ENCODE peak calls at places on chromosomes 5 and 9, in seven cellular contexts. U is ureter; H is sigmoid colon; N is effector CD4-positive, alpha-beta T cell; G is HuH-7; K is AG08396; D is T follicular helper cell. L is an unnamed sample.

GRCh38 chr5:162323471-162323870 is 255.9 kb downstream of the GABRG2 start:
- DNase-seq in H (no peak), D (no peak), N (no peak), K (no peak), G (no peak), U (no peak), L (no peak)

GRCh38 chr9:128192601-128193371 is 1.4 kb upstream of the CIZ1 start:
- DNase-seq in U (peak), H (peak), N (peak), D (peak), G (no peak), K (peak), L (no peak)

GRCh38 chr9:101737705-101738565 is 512 bp downstream of the GRIN3A start:
- DNase-seq in H (no peak), G (peak), K (peak), N (no peak), U (peak), D (no peak), L (peak)

GRCh38 chr5:483434-484184 is 40.6 kb downstream of the EXOC3 start:
- DNase-seq in U (no peak), G (no peak), D (no peak), N (no peak), K (no peak), H (no peak), L (no peak)

GRCh38 chr9:120970249-120970648 is 43.7 kb upstream of the TRAF1 start:
- DNase-seq in G (no peak), H (no peak), K (peak), D (no peak), U (no peak), N (no peak), L (no peak)

GRCh38 chr5:80406980-80407734 is 707 bp upstream of the ZFYVE16 start:
- DNase-seq in U (peak), K (no peak), G (peak), D (no peak), H (peak), N (no peak), L (no peak)

GRCh38 chr5:77743181-77743580 is 33.0 kb downstream of the TBCA start:
- DNase-seq in K (peak), N (no peak), D (no peak), U (no peak), G (no peak), H (no peak), L (no peak)

GRCh38 chr5:15702102-15702501 is 202.1 kb downstream of the FBXL7 start:
- DNase-seq in N (no peak), K (no peak), U (no peak), G (peak), D (no peak), H (no peak), L (no peak)

GRCh38 chr5:146137967-146138403 is 32.6 kb upstream of the PLAC8L1 start:
- DNase-seq in K (no peak), D (no peak), G (no peak), U (peak), H (no peak), N (no peak), L (no peak)

GRCh38 chr9:87878930-87879603 is 3.6 kb upstream of the SPATA31E1 start:
- DNase-seq in N (no peak), G (no peak), U (no peak), H (no peak), K (peak), D (no peak), L (no peak)

GRCh38 chr9:115687356-115687755 is 466.2 kb upstream of the PAPPA start:
- DNase-seq in N (no peak), U (no peak), D (no peak), K (no peak), H (no peak), G (no peak), L (no peak)

GRCh38 chr5:93219641-93220145 is 361.3 kb downstream of the NR2F1-AS1 start:
- DNase-seq in U (no peak), G (no peak), H (no peak), K (no peak), D (no peak), N (no peak), L (no peak)

GRCh38 chr5:158589939-158590338 is 509.8 kb downstream of the EBF1 start:
- DNase-seq in U (no peak), H (no peak), K (no peak), D (no peak), G (no peak), N (no peak), L (no peak)

GRCh38 chr5:142637871-142638270 is 48.0 kb downstream of the FGF1 start:
- DNase-seq in K (no peak), H (no peak), D (no peak), N (no peak), G (no peak), U (no peak), L (no peak)

GRCh38 chr5:12358371-12359090 is 454.3 kb upstream of the CTNND2 start:
- DNase-seq in U (no peak), K (no peak), N (no peak), G (no peak), D (no peak), H (no peak), L (no peak)

GRCh38 chr9:125754096-125754495 is 6.9 kb downstream of the PBX3 start:
- DNase-seq in N (no peak), D (no peak), H (no peak), U (no peak), G (no peak), K (no peak), L (no peak)

GRCh38 chr5:174097486-174098185 is 52.1 kb downstream of the NSG2 start:
- DNase-seq in H (no peak), N (no peak), U (no peak), K (no peak), G (no peak), D (no peak), L (no peak)

GRCh38 chr5:93513298-93513697 is 67.7 kb downstream of the NR2F1-AS1 start:
- DNase-seq in N (no peak), U (no peak), H (no peak), G (no peak), K (no peak), D (no peak), L (no peak)

GRCh38 chr5:103060414-103060954 is 59.5 kb downstream of the GIN1 start:
- DNase-seq in G (no peak), D (no peak), H (no peak), N (no peak), K (no peak), U (no peak), L (no peak)

GRCh38 chr9:125701351-125701750 is 5.7 kb downstream of the MAPKAP1 start:
- DNase-seq in N (no peak), G (no peak), D (no peak), K (no peak), U (no peak), H (no peak), L (no peak)

GRCh38 chr5:42720242-42720641 is 36.4 kb upstream of the CCDC152 start:
- DNase-seq in U (no peak), K (no peak), H (no peak), G (no peak), N (no peak), D (no peak), L (no peak)

GRCh38 chr5:77152441-77152840 is 58.0 kb upstream of the PDE8B start:
- DNase-seq in H (no peak), K (no peak), N (no peak), D (no peak), G (no peak), U (no peak), L (no peak)

GRCh38 chr9:86836797-86837196 is 110.5 kb downstream of the GAS1 start:
- DNase-seq in U (no peak), D (no peak), H (no peak), K (no peak), G (no peak), N (no peak), L (no peak)

L was measured in chondrocyte.